ENCODE peak calls at places on chromosomes 6 and 20, in ten cellular contexts. One of them, this sample, is unnamed.

GRCh38 chr6:44053760-44054556 is 73.3 kb downstream of the MRPL14 start:
- DNase-seq in T47D: no peak
- DNase-seq in T-helper 17 cell: no peak
- DNase-seq in foreskin fibroblast: peak
- DNase-seq in DMS 273 treated with DMSO at 0.1 percent for 48 hours: no peak
- DNase-seq in EH: peak
- DNase-seq in D721Med: no peak
- DNase-seq in NCI-H2081: no peak
- DNase-seq in left kidney: no peak
- DNase-seq in C1 segment of cervical spinal cord: no peak
- DNase-seq in this sample: no peak

GRCh38 chr20:7775072-7775471 is 165.2 kb downstream of the HAO1 start:
- DNase-seq in T-helper 17 cell: no peak
- DNase-seq in foreskin fibroblast: peak
- DNase-seq in NCI-H2081: no peak
- DNase-seq in left kidney: no peak
- DNase-seq in EH: peak
- DNase-seq in T47D: peak
- DNase-seq in D721Med: no peak
- DNase-seq in C1 segment of cervical spinal cord: no peak
- DNase-seq in DMS 273 treated with DMSO at 0.1 percent for 48 hours: no peak
- DNase-seq in this sample: no peak

GRCh38 chr20:35972445-35972844 is 4.1 kb downstream of the CNBD2 start:
- DNase-seq in T47D: no peak
- DNase-seq in foreskin fibroblast: no peak
- DNase-seq in C1 segment of cervical spinal cord: no peak
- DNase-seq in D721Med: no peak
- DNase-seq in DMS 273 treated with DMSO at 0.1 percent for 48 hours: peak
- DNase-seq in NCI-H2081: peak
- DNase-seq in left kidney: no peak
- DNase-seq in T-helper 17 cell: no peak
- DNase-seq in EH: peak
- DNase-seq in this sample: no peak

GRCh38 chr6:40856271-40856670 is 182.8 kb downstream of the UNC5CL start:
- DNase-seq in NCI-H2081: no peak
- DNase-seq in D721Med: no peak
- DNase-seq in DMS 273 treated with DMSO at 0.1 percent for 48 hours: no peak
- DNase-seq in left kidney: no peak
- DNase-seq in C1 segment of cervical spinal cord: no peak
- DNase-seq in foreskin fibroblast: no peak
- DNase-seq in T-helper 17 cell: no peak
- DNase-seq in EH: peak
- DNase-seq in T47D: no peak
- DNase-seq in this sample: no peak

GRCh38 chr6:6494677-6495076 is 93.8 kb upstream of the LY86 start:
- DNase-seq in foreskin fibroblast: no peak
- DNase-seq in C1 segment of cervical spinal cord: no peak
- DNase-seq in left kidney: peak
- DNase-seq in T47D: peak
- DNase-seq in DMS 273 treated with DMSO at 0.1 percent for 48 hours: peak
- DNase-seq in D721Med: no peak
- DNase-seq in T-helper 17 cell: no peak
- DNase-seq in NCI-H2081: peak
- DNase-seq in EH: no peak
- DNase-seq in this sample: peak

GRCh38 chr6:2476376-2476775 is 231.0 kb upstream of the GMDS start:
- DNase-seq in T-helper 17 cell: no peak
- DNase-seq in T47D: peak
- DNase-seq in DMS 273 treated with DMSO at 0.1 percent for 48 hours: no peak
- DNase-seq in C1 segment of cervical spinal cord: no peak
- DNase-seq in D721Med: no peak
- DNase-seq in left kidney: no peak
- DNase-seq in NCI-H2081: no peak
- DNase-seq in EH: peak
- DNase-seq in foreskin fibroblast: no peak
- DNase-seq in this sample: no peak

GRCh38 chr6:154427425-154427824 is 70.8 kb upstream of the IPCEF1 start:
- DNase-seq in left kidney: no peak
- DNase-seq in T-helper 17 cell: no peak
- DNase-seq in NCI-H2081: no peak
- DNase-seq in D721Med: no peak
- DNase-seq in foreskin fibroblast: no peak
- DNase-seq in T47D: no peak
- DNase-seq in EH: peak
- DNase-seq in DMS 273 treated with DMSO at 0.1 percent for 48 hours: no peak
- DNase-seq in C1 segment of cervical spinal cord: no peak
- DNase-seq in this sample: no peak

GRCh38 chr6:134551245-134551960 is 233.5 kb upstream of the SGK1 start:
- DNase-seq in C1 segment of cervical spinal cord: no peak
- DNase-seq in foreskin fibroblast: peak
- DNase-seq in DMS 273 treated with DMSO at 0.1 percent for 48 hours: no peak
- DNase-seq in EH: peak
- DNase-seq in T47D: peak
- DNase-seq in NCI-H2081: no peak
- DNase-seq in left kidney: peak
- DNase-seq in T-helper 17 cell: no peak
- DNase-seq in D721Med: no peak
- DNase-seq in this sample: no peak

GRCh38 chr6:169452117-169452868 is 198.6 kb upstream of the THBS2 start:
- DNase-seq in C1 segment of cervical spinal cord: no peak
- DNase-seq in T-helper 17 cell: no peak
- DNase-seq in left kidney: peak
- DNase-seq in NCI-H2081: no peak
- DNase-seq in EH: peak
- DNase-seq in foreskin fibroblast: peak
- DNase-seq in DMS 273 treated with DMSO at 0.1 percent for 48 hours: no peak
- DNase-seq in D721Med: no peak
- DNase-seq in T47D: peak
- DNase-seq in this sample: no peak

GRCh38 chr6:169556758-169557505 is 144.9 kb downstream of the WDR27 start:
- DNase-seq in D721Med: no peak
- DNase-seq in T-helper 17 cell: no peak
- DNase-seq in DMS 273 treated with DMSO at 0.1 percent for 48 hours: no peak
- DNase-seq in T47D: no peak
- DNase-seq in foreskin fibroblast: no peak
- DNase-seq in NCI-H2081: no peak
- DNase-seq in left kidney: no peak
- DNase-seq in C1 segment of cervical spinal cord: no peak
- DNase-seq in EH: no peak
- DNase-seq in this sample: no peak

GRCh38 chr20:32434434-32434833 is 76.3 kb downstream of the ASXL1 start:
- DNase-seq in T-helper 17 cell: no peak
- DNase-seq in C1 segment of cervical spinal cord: no peak
- DNase-seq in DMS 273 treated with DMSO at 0.1 percent for 48 hours: no peak
- DNase-seq in NCI-H2081: no peak
- DNase-seq in left kidney: no peak
- DNase-seq in EH: no peak
- DNase-seq in foreskin fibroblast: no peak
- DNase-seq in D721Med: no peak
- DNase-seq in T47D: no peak
- DNase-seq in this sample: no peak

GRCh38 chr6:135311446-135312200 is 130.5 kb downstream of the MYB start:
- DNase-seq in NCI-H2081: peak
- DNase-seq in C1 segment of cervical spinal cord: no peak
- DNase-seq in foreskin fibroblast: no peak
- DNase-seq in EH: no peak
- DNase-seq in D721Med: no peak
- DNase-seq in DMS 273 treated with DMSO at 0.1 percent for 48 hours: no peak
- DNase-seq in T-helper 17 cell: no peak
- DNase-seq in left kidney: no peak
- DNase-seq in T47D: no peak
- DNase-seq in this sample: no peak

GRCh38 chr6:73985891-73986290 is 289.9 kb downstream of the CD109 start:
- DNase-seq in NCI-H2081: no peak
- DNase-seq in T47D: peak
- DNase-seq in D721Med: no peak
- DNase-seq in left kidney: no peak
- DNase-seq in C1 segment of cervical spinal cord: no peak
- DNase-seq in T-helper 17 cell: no peak
- DNase-seq in foreskin fibroblast: peak
- DNase-seq in EH: peak
- DNase-seq in DMS 273 treated with DMSO at 0.1 percent for 48 hours: no peak
- DNase-seq in this sample: no peak

GRCh38 chr6:105193647-105194046 is 13.8 kb upstream of the POPDC3 start:
- DNase-seq in left kidney: no peak
- DNase-seq in D721Med: no peak
- DNase-seq in C1 segment of cervical spinal cord: no peak
- DNase-seq in DMS 273 treated with DMSO at 0.1 percent for 48 hours: no peak
- DNase-seq in foreskin fibroblast: peak
- DNase-seq in T-helper 17 cell: no peak
- DNase-seq in T47D: no peak
- DNase-seq in NCI-H2081: no peak
- DNase-seq in EH: peak
- DNase-seq in this sample: no peak

GRCh38 chr20:47430862-47431588 is 70.7 kb upstream of the NCOA3 start:
- DNase-seq in EH: no peak
- DNase-seq in D721Med: no peak
- DNase-seq in DMS 273 treated with DMSO at 0.1 percent for 48 hours: no peak
- DNase-seq in T47D: no peak
- DNase-seq in NCI-H2081: no peak
- DNase-seq in foreskin fibroblast: no peak
- DNase-seq in T-helper 17 cell: no peak
- DNase-seq in C1 segment of cervical spinal cord: no peak
- DNase-seq in left kidney: no peak
- DNase-seq in this sample: no peak

GRCh38 chr20:50281831-50282591 is 91.4 kb downstream of the CEBPB start:
- DNase-seq in D721Med: no peak
- DNase-seq in T-helper 17 cell: no peak
- DNase-seq in T47D: no peak
- DNase-seq in C1 segment of cervical spinal cord: no peak
- DNase-seq in left kidney: peak
- DNase-seq in DMS 273 treated with DMSO at 0.1 percent for 48 hours: no peak
- DNase-seq in NCI-H2081: no peak
- DNase-seq in foreskin fibroblast: no peak
- DNase-seq in EH: no peak
- DNase-seq in this sample: no peak

GRCh38 chr20:62922451-62922921 is 3.8 kb downstream of the DIDO1 start:
- DNase-seq in EH: no peak
- DNase-seq in left kidney: no peak
- DNase-seq in C1 segment of cervical spinal cord: no peak
- DNase-seq in NCI-H2081: no peak
- DNase-seq in D721Med: no peak
- DNase-seq in T-helper 17 cell: peak
- DNase-seq in foreskin fibroblast: no peak
- DNase-seq in T47D: peak
- DNase-seq in DMS 273 treated with DMSO at 0.1 percent for 48 hours: no peak
- DNase-seq in this sample: no peak

GRCh38 chr6:39137235-39137634 is 22.2 kb upstream of the SAYSD1 start:
- DNase-seq in T47D: peak
- DNase-seq in C1 segment of cervical spinal cord: no peak
- DNase-seq in D721Med: no peak
- DNase-seq in DMS 273 treated with DMSO at 0.1 percent for 48 hours: no peak
- DNase-seq in EH: peak
- DNase-seq in foreskin fibroblast: no peak
- DNase-seq in T-helper 17 cell: no peak
- DNase-seq in left kidney: peak
- DNase-seq in NCI-H2081: no peak
- DNase-seq in this sample: peak

GRCh38 chr6:84897874-84898635 is 133.7 kb upstream of the TBX18 start:
- DNase-seq in foreskin fibroblast: peak
- DNase-seq in T-helper 17 cell: no peak
- DNase-seq in DMS 273 treated with DMSO at 0.1 percent for 48 hours: no peak
- DNase-seq in T47D: peak
- DNase-seq in D721Med: no peak
- DNase-seq in NCI-H2081: no peak
- DNase-seq in EH: peak
- DNase-seq in C1 segment of cervical spinal cord: no peak
- DNase-seq in left kidney: no peak
- DNase-seq in this sample: no peak

GRCh38 chr20:41533537-41534136 is 84.5 kb downstream of the CHD6 start:
- DNase-seq in C1 segment of cervical spinal cord: no peak
- DNase-seq in foreskin fibroblast: no peak
- DNase-seq in T-helper 17 cell: no peak
- DNase-seq in NCI-H2081: peak
- DNase-seq in T47D: peak
- DNase-seq in left kidney: no peak
- DNase-seq in D721Med: no peak
- DNase-seq in DMS 273 treated with DMSO at 0.1 percent for 48 hours: no peak
- DNase-seq in EH: no peak
- DNase-seq in this sample: no peak

GRCh38 chr20:4329232-4329631 is 313.9 kb upstream of the RNF24 start:
- DNase-seq in D721Med: no peak
- DNase-seq in T47D: no peak
- DNase-seq in EH: no peak
- DNase-seq in foreskin fibroblast: no peak
- DNase-seq in NCI-H2081: no peak
- DNase-seq in DMS 273 treated with DMSO at 0.1 percent for 48 hours: no peak
- DNase-seq in left kidney: no peak
- DNase-seq in C1 segment of cervical spinal cord: no peak
- DNase-seq in T-helper 17 cell: no peak
- DNase-seq in this sample: no peak

GRCh38 chr20:16107172-16107870 is 465.9 kb downstream of the KIF16B start:
- DNase-seq in T-helper 17 cell: no peak
- DNase-seq in T47D: no peak
- DNase-seq in EH: no peak
- DNase-seq in D721Med: peak
- DNase-seq in C1 segment of cervical spinal cord: peak
- DNase-seq in NCI-H2081: no peak
- DNase-seq in foreskin fibroblast: no peak
- DNase-seq in DMS 273 treated with DMSO at 0.1 percent for 48 hours: no peak
- DNase-seq in left kidney: peak
- DNase-seq in this sample: no peak

This sample was measured in neuronal stem cell.